ENCODE peak calls at places on chromosomes 16 and 17, in four cellular contexts. I, A, H and U are unnamed samples.

GRCh38 chr16:72848045-72848410 is 199.9 kb downstream of the ZFHX3 start:
- DNase-seq in H (no peak), A (no peak), I (no peak), U (no peak)

GRCh38 chr17:37476431-37477130 is 13.1 kb upstream of the DUSP14 start:
- DNase-seq in H (peak; percentile 59), I (no peak), A (peak; percentile 68), U (peak; percentile 50)

GRCh38 chr17:65455154-65455971 is 106.1 kb downstream of the AXIN2 start:
- DNase-seq in A (no peak), H (no peak), I (no peak), U (no peak)

GRCh38 chr17:67244621-67245072 is 349 bp downstream of the HELZ start:
- DNase-seq in A (no peak), H (no peak), I (peak; percentile 74), U (no peak)

GRCh38 chr17:75738218-75738802 is 17.1 kb downstream of the ITGB4 start:
- DNase-seq in A (no peak), H (no peak), I (no peak), U (no peak)

GRCh38 chr17:7711356-7711755 is 6.2 kb upstream of the DNAH2 start:
- DNase-seq in I (peak; percentile 84), A (no peak), H (no peak), U (no peak)

GRCh38 chr17:3641717-3642486 is 5.3 kb downstream of the CTNS start:
- DNase-seq in A (no peak), H (peak; percentile 22), I (no peak), U (no peak)

GRCh38 chr17:5975651-5976050 is 94.5 kb upstream of the WSCD1 start:
- DNase-seq in I (no peak), A (no peak), H (no peak), U (no peak)

GRCh38 chr17:39863918-39864746 is at the start of gene IKZF3:
- DNase-seq in I (peak; percentile 89), A (peak; percentile 5), H (peak; percentile 92), U (no peak)

GRCh38 chr17:8304181-8304910 is 5.7 kb upstream of the ARHGEF15 start:
- DNase-seq in A (no peak), H (peak; percentile 16), I (peak; percentile 68), U (no peak)

DNA sequence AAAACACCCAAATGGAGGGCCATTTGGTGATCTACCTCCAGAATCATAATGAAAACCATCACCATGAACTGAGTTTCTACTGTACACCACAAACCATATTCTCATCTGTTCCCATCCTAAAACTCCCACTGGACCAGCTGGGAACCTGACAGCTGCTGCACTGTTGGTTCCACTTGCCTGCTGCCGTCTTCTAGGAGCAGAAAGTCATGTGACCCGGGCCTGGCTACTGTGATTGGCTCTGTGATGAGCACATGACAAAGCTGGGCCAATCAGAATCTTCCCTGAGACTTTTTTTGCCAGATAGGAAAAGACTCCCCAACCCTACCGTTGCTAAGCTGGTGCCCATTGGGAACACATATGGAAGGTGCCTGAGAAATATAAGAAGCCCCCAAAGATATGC is 264.2 kb downstream of the MRTFB start:
- DNase-seq in A (no peak), H (no peak), I (no peak), U (no peak)
- H3K4me3 ChIP-seq in A (no peak overlapping the region), H (no peak overlapping the region), I (no peak overlapping the region), U (no peak overlapping the region)

GRCh38 chr17:80955673-80956306 is 35.9 kb upstream of the CHMP6 start:
- DNase-seq in A (no peak), H (no peak), I (peak; percentile 71), U (no peak)
- H3K27me3 ChIP-seq in A (no peaks in the 10 kb centered on the region), H (no peaks in the 10 kb centered on the region), I (no peaks in the 10 kb centered on the region), U (no peaks in the 10 kb centered on the region)

DNA sequence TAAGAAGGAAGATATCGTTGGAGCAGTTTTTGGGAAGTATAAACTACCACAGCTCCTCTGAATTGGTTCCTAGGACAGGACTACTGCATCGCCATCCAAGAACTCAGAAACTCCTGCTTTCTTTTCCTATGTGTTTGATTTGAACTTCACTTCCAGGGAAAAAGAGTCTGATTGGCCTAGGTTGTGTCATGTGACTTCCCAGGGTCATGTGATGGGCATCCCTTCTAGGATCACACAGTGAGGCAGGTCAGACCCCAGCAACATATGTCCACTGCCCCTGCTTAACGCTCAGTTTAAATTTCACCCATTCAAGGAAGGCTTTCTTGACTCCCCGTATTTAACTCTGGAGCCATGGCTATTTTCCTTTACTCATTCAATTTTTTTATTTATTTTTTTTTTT is 445.2 kb upstream of the SALL1 start:
- DNase-seq in A (no peak), H (no peak), I (no peak), U (no peak)
- H3K4me3 ChIP-seq in A (no peak overlapping the region), H (no peak overlapping the region), I (no peak overlapping the region), U (no peak overlapping the region)

DNA sequence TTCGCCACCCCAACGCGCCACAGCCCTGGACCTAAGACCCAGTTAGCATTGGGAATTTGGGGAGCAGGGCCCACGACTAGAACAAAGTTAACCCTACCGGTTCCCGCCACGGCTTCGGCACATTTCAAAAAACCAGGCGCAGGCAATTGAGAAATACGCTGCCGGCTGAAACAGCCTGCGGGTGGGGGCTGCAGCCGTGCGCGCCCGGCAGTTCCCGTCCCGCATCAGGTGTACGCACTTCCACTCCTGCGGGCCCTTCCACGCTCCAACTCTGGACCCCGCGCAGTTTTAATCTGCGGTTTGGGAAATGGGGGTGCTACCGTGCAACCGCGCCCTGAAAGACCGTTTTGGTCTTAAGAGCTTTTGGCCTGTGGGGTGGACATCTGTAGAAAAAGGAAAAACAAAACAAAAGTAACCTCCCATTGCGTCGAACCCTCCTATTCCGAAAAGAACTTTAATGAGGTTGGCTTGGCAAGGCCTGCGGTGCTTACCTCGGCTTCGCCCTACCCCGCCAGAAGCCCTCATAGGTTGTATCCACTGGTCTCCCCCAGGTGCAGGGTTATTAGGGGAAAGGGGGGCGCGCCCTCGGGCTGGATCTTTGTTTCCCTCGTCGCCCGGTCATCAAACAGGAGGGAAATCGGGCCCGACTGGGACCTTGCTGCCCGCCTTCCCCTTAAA is 7.1 kb downstream of the IRX5 start:
- DNase-seq in A (no peak), I (peak; percentile 62), H (no peak), U (no peak)
- H3K27me3 ChIP-seq in A (peaks cover 57% of the 10 kb centered on the region), I (peaks cover 91% of the 10 kb centered on the region), H (no peaks in the 10 kb centered on the region), U (no peaks in the 10 kb centered on the region)

GRCh38 chr16:50767197-50767596 is 25.3 kb downstream of the CYLD start:
- DNase-seq in H (no peak), I (no peak), A (no peak), U (no peak)

GRCh38 chr16:50774405-50774804 is 32.5 kb downstream of the CYLD start:
- DNase-seq in I (no peak), H (no peak), A (no peak), U (no peak)

GRCh38 chr16:50774960-50775359 is 33.1 kb downstream of the CYLD start:
- DNase-seq in A (no peak), H (no peak), I (no peak), U (no peak)

GRCh38 chr16:50776042-50776441 is 34.2 kb downstream of the CYLD start:
- DNase-seq in A (no peak), H (no peak), I (no peak), U (no peak)

GRCh38 chr16:50771366-50771765 is 29.5 kb downstream of the CYLD start:
- DNase-seq in I (no peak), A (peak; percentile 77), H (no peak), U (peak; percentile 27)
- H3K4me3 ChIP-seq in I (no peak overlapping the region), A (no peak overlapping the region), H (no peak overlapping the region), U (no peak overlapping the region)

DNA sequence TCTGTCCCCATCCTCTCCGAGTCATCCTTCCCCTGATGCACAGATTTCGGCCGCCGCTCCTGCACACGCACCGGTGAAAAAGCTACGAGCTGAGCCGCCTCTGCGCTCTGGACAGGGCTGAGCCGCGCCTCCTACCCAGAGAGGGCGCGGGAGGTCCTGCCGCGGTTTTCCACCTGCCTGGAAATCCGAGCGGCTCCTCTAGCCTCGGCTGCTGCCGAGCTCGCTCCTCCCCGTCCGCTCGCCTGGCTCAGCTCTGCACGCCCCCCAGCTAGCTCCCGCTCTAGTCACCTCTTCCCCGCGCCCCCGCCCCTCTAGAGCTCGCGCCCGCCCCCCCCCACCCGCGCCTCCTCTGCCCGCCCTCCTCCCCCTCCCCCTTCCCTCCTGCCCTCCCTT is 198 bp upstream of the SHISA9 start:
- DNase-seq in I (peak; percentile 91), H (no peak), A (no peak), U (no peak)
- H3K27me3 ChIP-seq in I (peaks cover 36% of the 10 kb centered on the region), H (no peaks in the 10 kb centered on the region), A (peaks cover 13% of the 10 kb centered on the region), U (peaks cover 30% of the 10 kb centered on the region)

GRCh38 chr17:77454560-77455095 is 313.9 kb downstream of the SEC14L1 start:
- DNase-seq in A (no peak), I (no peak), H (no peak), U (no peak)
- H3K4me3 ChIP-seq in A (no peak overlapping the region), I (no peak overlapping the region), H (no peak overlapping the region), U (no peak overlapping the region)